ENCODE peak calls at places on chromosomes 4 and X, in nine cellular contexts. One of them, this sample, is unnamed.

GRCh38 chr4:77586953-77587383 is 18.7 kb upstream of the CXCL13 start:
- DNase-seq in EH: no peak
- DNase-seq in heart left ventricle: no peak
- DNase-seq in right lobe of liver: no peak
- DNase-seq in H54: no peak
- DNase-seq in NCI-H2227 treated with DMSO at 0.1 percent for 48 hours: no peak
- DNase-seq in Karpas-422: no peak
- DNase-seq in hypothalamus: no peak
- DNase-seq in lung microvascular endothelial cell: peak; percentile 28
- DNase-seq in this sample: no peak

GRCh38 chr4:55393461-55394320 is 2.1 kb upstream of the TMEM165 start:
- DNase-seq in EH: peak; percentile 47
- DNase-seq in lung microvascular endothelial cell: peak; percentile 45
- DNase-seq in heart left ventricle: no peak
- DNase-seq in hypothalamus: no peak
- DNase-seq in H54: no peak
- DNase-seq in NCI-H2227 treated with DMSO at 0.1 percent for 48 hours: no peak
- DNase-seq in right lobe of liver: no peak
- DNase-seq in Karpas-422: peak; percentile 43
- DNase-seq in this sample: no peak

GRCh38 chr4:161949941-161950725 is 213.7 kb downstream of the FSTL5 start:
- DNase-seq in lung microvascular endothelial cell: no peak
- DNase-seq in EH: no peak
- DNase-seq in hypothalamus: no peak
- DNase-seq in heart left ventricle: no peak
- DNase-seq in NCI-H2227 treated with DMSO at 0.1 percent for 48 hours: no peak
- DNase-seq in right lobe of liver: no peak
- DNase-seq in H54: no peak
- DNase-seq in Karpas-422: no peak
- DNase-seq in this sample: no peak

GRCh38 chrX:101230636-101231035 is 11.1 kb downstream of the DRP2 start:
- DNase-seq in hypothalamus: no peak
- DNase-seq in heart left ventricle: no peak
- DNase-seq in NCI-H2227 treated with DMSO at 0.1 percent for 48 hours: no peak
- DNase-seq in lung microvascular endothelial cell: peak; percentile 47
- DNase-seq in right lobe of liver: no peak
- DNase-seq in Karpas-422: no peak
- DNase-seq in EH: peak; percentile 73
- DNase-seq in H54: no peak
- DNase-seq in this sample: peak; percentile 37

GRCh38 chr4:168784786-168785461 is 225.1 kb downstream of the CBR4 start:
- DNase-seq in right lobe of liver: no peak
- DNase-seq in heart left ventricle: no peak
- DNase-seq in lung microvascular endothelial cell: no peak
- DNase-seq in hypothalamus: no peak
- DNase-seq in Karpas-422: no peak
- DNase-seq in NCI-H2227 treated with DMSO at 0.1 percent for 48 hours: no peak
- DNase-seq in H54: no peak
- DNase-seq in EH: no peak
- DNase-seq in this sample: no peak

GRCh38 chr4:41214158-41215146 is at the start of gene APBB2:
- DNase-seq in lung microvascular endothelial cell: peak; percentile 98
- DNase-seq in EH: peak; percentile 97
- DNase-seq in heart left ventricle: peak; percentile 98
- DNase-seq in right lobe of liver: peak; percentile 95
- DNase-seq in NCI-H2227 treated with DMSO at 0.1 percent for 48 hours: peak; percentile 90
- DNase-seq in Karpas-422: peak; percentile 79
- DNase-seq in H54: peak; percentile 77
- DNase-seq in hypothalamus: peak; percentile 83
- DNase-seq in this sample: peak; percentile 95

GRCh38 chr4:114600672-114601071 is 2.1 kb downstream of the UGT8 start:
- DNase-seq in right lobe of liver: no peak
- DNase-seq in Karpas-422: no peak
- DNase-seq in heart left ventricle: no peak
- DNase-seq in EH: no peak
- DNase-seq in hypothalamus: no peak
- DNase-seq in H54: no peak
- DNase-seq in NCI-H2227 treated with DMSO at 0.1 percent for 48 hours: no peak
- DNase-seq in lung microvascular endothelial cell: no peak
- DNase-seq in this sample: no peak

GRCh38 chr4:147616849-147617172 is 386 bp upstream of the TMEM184C start:
- DNase-seq in lung microvascular endothelial cell: no peak
- DNase-seq in hypothalamus: no peak
- DNase-seq in Karpas-422: no peak
- DNase-seq in heart left ventricle: no peak
- DNase-seq in right lobe of liver: no peak
- DNase-seq in H54: no peak
- DNase-seq in EH: no peak
- DNase-seq in NCI-H2227 treated with DMSO at 0.1 percent for 48 hours: no peak
- DNase-seq in this sample: no peak

GRCh38 chr4:52014903-52015302 is 5.3 kb downstream of the LRRC66 start:
- DNase-seq in right lobe of liver: no peak
- DNase-seq in NCI-H2227 treated with DMSO at 0.1 percent for 48 hours: no peak
- DNase-seq in heart left ventricle: no peak
- DNase-seq in hypothalamus: no peak
- DNase-seq in EH: no peak
- DNase-seq in H54: no peak
- DNase-seq in Karpas-422: no peak
- DNase-seq in lung microvascular endothelial cell: no peak
- DNase-seq in this sample: no peak

GRCh38 chr4:88078592-88078991 is 71.2 kb downstream of the PKD2 start:
- DNase-seq in NCI-H2227 treated with DMSO at 0.1 percent for 48 hours: no peak
- DNase-seq in hypothalamus: no peak
- DNase-seq in H54: no peak
- DNase-seq in right lobe of liver: no peak
- DNase-seq in lung microvascular endothelial cell: no peak
- DNase-seq in heart left ventricle: no peak
- DNase-seq in Karpas-422: no peak
- DNase-seq in EH: no peak
- DNase-seq in this sample: no peak

GRCh38 chrX:73215263-73215662 is 612 bp upstream of the NAP1L2 start:
- DNase-seq in Karpas-422: no peak
- DNase-seq in lung microvascular endothelial cell: no peak
- DNase-seq in H54: no peak
- DNase-seq in NCI-H2227 treated with DMSO at 0.1 percent for 48 hours: no peak
- DNase-seq in hypothalamus: no peak
- DNase-seq in EH: no peak
- DNase-seq in right lobe of liver: no peak
- DNase-seq in heart left ventricle: no peak
- DNase-seq in this sample: no peak

GRCh38 chrX:69136546-69137331 is 28.5 kb downstream of the PJA1 start:
- DNase-seq in right lobe of liver: no peak
- DNase-seq in H54: no peak
- DNase-seq in hypothalamus: no peak
- DNase-seq in EH: no peak
- DNase-seq in heart left ventricle: peak; percentile 54
- DNase-seq in Karpas-422: no peak
- DNase-seq in lung microvascular endothelial cell: no peak
- DNase-seq in NCI-H2227 treated with DMSO at 0.1 percent for 48 hours: peak; percentile 63
- DNase-seq in this sample: no peak

GRCh38 chrX:99549381-99549780 is 860.7 kb downstream of the PCDH19 start:
- DNase-seq in heart left ventricle: no peak
- DNase-seq in H54: no peak
- DNase-seq in lung microvascular endothelial cell: no peak
- DNase-seq in Karpas-422: no peak
- DNase-seq in hypothalamus: no peak
- DNase-seq in EH: no peak
- DNase-seq in right lobe of liver: no peak
- DNase-seq in NCI-H2227 treated with DMSO at 0.1 percent for 48 hours: no peak
- DNase-seq in this sample: no peak

GRCh38 chr4:184688447-184688846 is 38.9 kb downstream of the PRIMPOL start:
- DNase-seq in EH: peak; percentile 92
- DNase-seq in H54: peak; percentile 62
- DNase-seq in Karpas-422: no peak
- DNase-seq in heart left ventricle: no peak
- DNase-seq in lung microvascular endothelial cell: peak; percentile 97
- DNase-seq in NCI-H2227 treated with DMSO at 0.1 percent for 48 hours: no peak
- DNase-seq in hypothalamus: no peak
- DNase-seq in right lobe of liver: no peak
- DNase-seq in this sample: peak; percentile 90